ENCODE peak calls at places on chromosomes 11 and 22, in four cellular contexts. G is endothelial cell of umbilical vein, N is IMR-90, J is SK-N-SH. V is an unnamed sample.
A peak's percentile ranks its signal among the peaks of the same experiment; 100 is the strongest.

GRCh38 chr22:36914383-36914752 is 940 bp downstream of the CSF2RB start:
- DNase-seq in J (no peak), G (no peak), N (no peak), V (no peak)

GRCh38 chr11:127259118-127259517 is 258.5 kb upstream of the KIRREL3 start:
- DNase-seq in G (no peak), N (no peak), J (peak; percentile 21), V (no peak)

GRCh38 chr11:19472679-19473078 is 231.9 kb upstream of the E2F8 start:
- DNase-seq in J (no peak), N (no peak), G (no peak), V (no peak)

GRCh38 chr22:36470162-36470993 is 11.1 kb downstream of the TXN2 start:
- DNase-seq in G (peak; percentile 81), N (peak; percentile 89), J (peak; percentile 82), V (peak; percentile 82)

GRCh38 chr11:102280237-102280833 is 36.9 kb upstream of the BIRC3 start:
- DNase-seq in J (no peak), G (no peak), N (no peak), V (no peak)

GRCh38 chr11:3165152-3165705 is at the start of gene OSBPL5:
- DNase-seq in J (peak; percentile 90), G (peak; percentile 61), N (peak; percentile 59), V (peak; percentile 42)

GRCh38 chr11:72519220-72519881 is 85.0 kb upstream of the CLPB start:
- DNase-seq in G (no peak), N (peak; percentile 12), J (peak; percentile 39), V (no peak)

GRCh38 chr11:44574620-44575287 is 9.3 kb downstream of the CD82 start:
- DNase-seq in G (no peak), J (peak; percentile 3), N (peak; percentile 98), V (peak; percentile 97)

GRCh38 chr22:38067771-38068360 is 10.7 kb downstream of the PICK1 start:
- DNase-seq in J (peak; percentile 1), G (no peak), N (no peak), V (no peak)

GRCh38 chr11:131418214-131418613 is 47.8 kb downstream of the NTM start:
- DNase-seq in G (no peak), N (no peak), J (no peak), V (no peak)

GRCh38 chr11:15819679-15820286 is 536.6 kb downstream of the SOX6 start:
- DNase-seq in G (peak; percentile 61), N (peak; percentile 19), J (no peak), V (peak; percentile 64)

GRCh38 chr11:1870326-1870696 is 17.4 kb downstream of the LSP1 start:
- DNase-seq in N (no peak), G (no peak), J (no peak), V (no peak)

GRCh38 chr22:47567741-47568140 is 805.3 kb downstream of the TBC1D22A start:
- DNase-seq in N (no peak), J (no peak), G (no peak), V (no peak)

GRCh38 chr11:16217631-16218030 is 138.7 kb downstream of the SOX6 start:
- DNase-seq in J (no peak), N (peak; percentile 33), G (no peak), V (no peak)

GRCh38 chr11:82902086-82902485 is 550 bp downstream of the DDIAS start:
- DNase-seq in G (no peak), J (no peak), N (no peak), V (no peak)

GRCh38 chr22:47297261-47298016 is 535.0 kb downstream of the TBC1D22A start:
- DNase-seq in J (peak; percentile 6), G (no peak), N (no peak), V (no peak)

GRCh38 chr11:116540645-116541044 is 232.1 kb downstream of the BUD13 start:
- DNase-seq in G (no peak), J (no peak), N (no peak), V (no peak)

GRCh38 chr22:20000246-20001081 is 16.2 kb downstream of the ARVCF start:
- DNase-seq in J (peak; percentile 64), N (no peak), G (peak; percentile 32), V (no peak)

GRCh38 chr22:46568102-46568809 is 30.8 kb upstream of the CELSR1 start:
- DNase-seq in G (no peak), J (no peak), N (no peak), V (no peak)

GRCh38 chr11:11373934-11374333 is 20.9 kb upstream of the CSNK2A3 start:
- DNase-seq in G (no peak), N (no peak), J (no peak), V (no peak)

GRCh38 chr22:27122561-27122960 is 465.2 kb downstream of the MIAT start:
- DNase-seq in N (no peak), J (no peak), G (no peak), V (no peak)

GRCh38 chr22:17563936-17564391 is 666 bp downstream of the SLC25A18 start:
- DNase-seq in N (peak; percentile 27), J (no peak), G (no peak), V (no peak)

GRCh38 chr11:27087425-27087824 is 46.8 kb downstream of the BBOX1 start:
- DNase-seq in J (no peak), G (no peak), N (peak; percentile 19), V (peak; percentile 47)

GRCh38 chr11:133894956-133895549 is 49.7 kb upstream of the SPATA19 start:
- DNase-seq in G (no peak), N (no peak), J (peak; percentile 18), V (no peak)

GRCh38 chr11:46671958-46672315 is 28.5 kb downstream of the ARHGAP1 start:
- DNase-seq in N (no peak), J (no peak), G (no peak), V (no peak)

GRCh38 chr11:30203850-30204249 is 27.0 kb upstream of the FSHB start:
- DNase-seq in N (no peak), J (no peak), G (no peak), V (no peak)

DNA sequence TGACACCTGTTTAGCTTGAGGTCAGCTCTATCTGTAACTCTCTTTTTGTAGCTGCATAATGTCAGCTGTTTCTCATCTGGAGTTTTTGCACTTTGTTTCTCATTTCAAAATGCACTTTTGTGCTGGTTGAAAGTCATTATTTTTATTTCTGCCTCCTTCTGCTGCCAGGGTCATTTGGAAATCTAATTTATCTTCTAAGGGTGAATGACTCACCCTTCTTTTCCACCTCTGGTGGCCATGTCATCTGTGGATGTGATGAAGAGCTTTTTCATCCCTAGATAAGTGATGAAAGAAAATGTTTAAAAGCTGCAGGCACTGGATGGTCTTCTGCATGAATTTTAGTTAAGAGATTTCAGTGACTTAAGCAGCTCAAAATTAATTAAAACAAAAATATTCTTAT is 93.7 kb downstream of the JRKL start:
- DNase-seq in N (no peak), J (no peak), G (no peak), V (no peak)
- H3K9ac ChIP-seq in N (no peak overlapping the region), J (no peak overlapping the region), G (no peak overlapping the region), V (no peak overlapping the region)

GRCh38 chr22:49970528-49971231 is 10.1 kb downstream of the PIM3 start:
- DNase-seq in N (peak; percentile 97), G (peak; percentile 96), J (peak; percentile 79), V (peak; percentile 95)

GRCh38 chr22:49971232-49972162 is 10.9 kb downstream of the PIM3 start:
- DNase-seq in N (no peak), G (no peak), J (peak; percentile 71), V (no peak)

GRCh38 chr22:49968831-49969661 is 8.5 kb downstream of the PIM3 start:
- DNase-seq in J (peak; percentile 27), N (no peak), G (no peak), V (no peak)

GRCh38 chr22:49968313-49968830 is 7.8 kb downstream of the PIM3 start:
- DNase-seq in N (no peak), J (peak; percentile 33), G (no peak), V (no peak)

DNA sequence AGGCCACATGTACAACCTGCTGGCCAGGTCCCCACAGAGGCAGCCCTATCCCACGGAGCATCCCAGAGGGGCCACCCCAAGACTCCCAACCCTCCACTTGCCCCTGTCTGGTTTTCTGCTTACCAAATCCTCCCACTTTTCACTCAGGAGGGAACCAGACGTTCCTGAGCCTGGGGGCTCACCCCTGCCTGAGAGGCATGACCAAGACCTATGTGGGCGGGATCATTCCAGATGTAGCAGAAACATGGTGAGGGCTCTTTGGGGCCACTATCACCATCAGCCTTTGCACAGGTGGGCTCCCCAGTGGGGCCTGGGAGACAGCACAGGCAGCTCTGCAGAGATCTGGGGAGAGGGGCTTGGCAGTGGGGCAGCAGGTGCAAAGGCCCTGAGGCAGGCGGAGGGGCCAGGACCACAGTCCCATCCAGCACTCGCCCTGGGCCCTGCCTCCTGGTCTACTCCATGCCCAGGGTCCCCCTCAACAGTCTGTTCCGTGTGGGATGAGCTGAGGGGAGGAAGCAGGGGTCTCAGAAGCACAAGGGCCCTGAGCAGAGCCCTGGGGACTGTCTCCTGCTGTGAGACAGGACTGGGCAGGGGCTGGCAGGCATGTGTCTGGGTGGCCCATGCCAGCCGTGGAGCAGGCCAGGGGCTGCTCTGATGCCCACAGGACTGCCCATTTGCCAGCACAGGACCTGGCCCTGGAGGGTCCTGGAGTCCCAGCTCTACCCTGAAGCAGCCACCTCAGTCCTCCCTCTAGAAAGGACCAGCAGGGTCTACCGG is 9.4 kb downstream of the PIM3 start:
- DNase-seq in G (no peak), J (peak; percentile 21), N (no peak), V (no peak)
- H3K4me1 ChIP-seq in G (peaks cover 10% of the 10 kb centered on the region), J (peaks cover 24% of the 10 kb centered on the region), N (peaks cover 26% of the 10 kb centered on the region), V (peaks cover 33% of the 10 kb centered on the region)

DNA sequence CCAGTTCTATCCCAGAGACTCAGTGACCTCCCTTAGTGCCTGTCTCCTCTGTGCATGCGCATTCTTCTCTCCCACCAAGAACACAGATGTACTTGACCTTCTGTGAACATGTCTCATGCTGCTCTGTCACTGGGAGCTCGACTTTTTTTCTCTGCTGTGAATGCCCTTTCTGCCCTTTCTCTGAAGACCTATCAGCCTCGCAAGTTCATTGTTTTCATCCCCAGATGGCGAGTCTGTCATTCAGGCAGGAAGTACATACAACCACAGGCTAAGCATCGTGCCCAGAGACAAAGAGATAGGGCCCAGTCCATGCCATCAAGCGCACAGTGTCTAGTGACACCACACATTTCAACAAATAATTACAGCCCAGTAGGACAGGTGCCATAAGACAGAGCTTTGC is 50.4 kb upstream of the RAB1B start:
- DNase-seq in G (no peak), N (no peak), J (no peak), V (no peak)
- H3K27ac ChIP-seq in G (no peak overlapping the region), N (no peak overlapping the region), J (no peak overlapping the region), V (no peak overlapping the region)

DNA sequence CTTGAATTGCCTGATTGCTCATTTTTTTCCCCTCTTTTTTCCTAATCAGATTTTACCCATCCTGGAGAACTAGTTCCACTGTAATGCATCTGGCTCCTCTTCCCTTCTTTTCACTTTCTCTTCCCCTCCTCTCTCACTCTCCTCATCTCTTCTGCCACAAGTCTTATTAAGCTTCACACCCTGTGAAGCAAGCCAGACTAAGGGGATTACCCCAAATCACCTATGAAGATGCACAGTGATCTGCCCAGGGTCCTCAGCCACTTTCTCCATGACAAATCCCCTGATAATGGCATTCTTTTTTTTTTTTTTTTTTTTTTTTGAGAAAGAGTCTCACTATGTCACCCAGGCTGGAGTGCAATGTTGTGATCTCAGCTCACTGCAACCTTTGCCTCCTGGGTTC is 11.2 kb downstream of the UBASH3B start:
- DNase-seq in N (no peak), G (no peak), J (no peak), V (no peak)
- H3K9ac ChIP-seq in N (no peak overlapping the region), G (no peak overlapping the region), J (no peak overlapping the region), V (no peak overlapping the region)

GRCh38 chr11:119688362-119688761 is 40.6 kb downstream of the NECTIN1 start:
- DNase-seq in N (no peak), G (no peak), J (no peak), V (no peak)

GRCh38 chr11:119686483-119686882 is 42.5 kb downstream of the NECTIN1 start:
- DNase-seq in J (no peak), G (no peak), N (no peak), V (peak; percentile 66)

GRCh38 chr11:119685073-119685746 is 43.8 kb downstream of the NECTIN1 start:
- DNase-seq in N (no peak), G (no peak), J (peak; percentile 88), V (peak; percentile 71)

GRCh38 chr11:119689318-119689717 is 39.7 kb downstream of the NECTIN1 start:
- DNase-seq in G (no peak), J (no peak), N (no peak), V (no peak)

GRCh38 chr11:119687220-119688046 is 41.6 kb downstream of the NECTIN1 start:
- DNase-seq in N (no peak), G (no peak), J (no peak), V (no peak)
- H3K4me1 ChIP-seq in N (peaks cover 5% of the 10 kb centered on the region), G (peaks cover 17% of the 10 kb centered on the region), J (peaks cover 97% of the 10 kb centered on the region), V (peaks cover 96% of the 10 kb centered on the region)